ENCODE peak calls at places on chromosomes 11 and 22, in four cellular contexts. E is neural crest cell, V is left ventricle myocardium inferior, Q is cardiac fibroblast. Y is an unnamed sample.

GRCh38 chr11:102457865-102458264 is 5.3 kb upstream of the TMEM123 start:
- DNase-seq in V (no peak), Q (no peak), E (no peak), Y (peak)

GRCh38 chr11:102920118-102920684 is 35.3 kb downstream of the MMP13 start:
- DNase-seq in V (no peak), Q (no peak), E (no peak), Y (no peak)

GRCh38 chr11:79864882-79865281 is 424.1 kb upstream of the TENM4 start:
- DNase-seq in V (no peak), Q (no peak), E (no peak), Y (no peak)

GRCh38 chr11:7688238-7688826 is 15.0 kb upstream of the CYB5R2 start:
- DNase-seq in Q (peak), V (no peak), E (no peak), Y (peak)

GRCh38 chr11:93858376-93858775 is 8.0 kb upstream of the VSTM5 start:
- DNase-seq in E (no peak), Q (no peak), V (no peak), Y (no peak)

GRCh38 chr22:27757928-27758525 is 43.5 kb downstream of the MN1 start:
- DNase-seq in E (no peak), Q (no peak), V (no peak), Y (no peak)

GRCh38 chr11:32706985-32707736 is 87.3 kb downstream of the CCDC73 start:
- DNase-seq in Q (peak), V (no peak), E (no peak), Y (peak)

GRCh38 chr11:133718238-133718637 is 127.1 kb downstream of the SPATA19 start:
- DNase-seq in Q (no peak), E (no peak), V (no peak), Y (no peak)

GRCh38 chr11:63537293-63538101 is 889 bp downstream of the PLAAT4 start:
- DNase-seq in E (no peak), V (peak), Q (peak), Y (no peak)

GRCh38 chr11:114193730-114194674 is 102.2 kb upstream of the NNMT start:
- DNase-seq in E (no peak), V (no peak), Q (no peak), Y (peak)

GRCh38 chr11:125389339-125390166 is 106.5 kb downstream of the FEZ1 start:
- DNase-seq in Q (no peak), E (no peak), V (no peak), Y (no peak)

GRCh38 chr11:92667446-92668165 is 301.8 kb upstream of the MTNR1B start:
- DNase-seq in Q (no peak), E (peak), V (no peak), Y (no peak)

GRCh38 chr22:48893288-48894063 is 934.2 kb downstream of the BRD1 start:
- DNase-seq in V (no peak), E (no peak), Q (no peak), Y (no peak)

GRCh38 chr11:133833101-133833898 is 12.0 kb downstream of the SPATA19 start:
- DNase-seq in Q (no peak), E (no peak), V (no peak), Y (no peak)

GRCh38 chr11:11387906-11388305 is 34.9 kb upstream of the CSNK2A3 start:
- DNase-seq in V (no peak), E (no peak), Q (no peak), Y (no peak)

DNA sequence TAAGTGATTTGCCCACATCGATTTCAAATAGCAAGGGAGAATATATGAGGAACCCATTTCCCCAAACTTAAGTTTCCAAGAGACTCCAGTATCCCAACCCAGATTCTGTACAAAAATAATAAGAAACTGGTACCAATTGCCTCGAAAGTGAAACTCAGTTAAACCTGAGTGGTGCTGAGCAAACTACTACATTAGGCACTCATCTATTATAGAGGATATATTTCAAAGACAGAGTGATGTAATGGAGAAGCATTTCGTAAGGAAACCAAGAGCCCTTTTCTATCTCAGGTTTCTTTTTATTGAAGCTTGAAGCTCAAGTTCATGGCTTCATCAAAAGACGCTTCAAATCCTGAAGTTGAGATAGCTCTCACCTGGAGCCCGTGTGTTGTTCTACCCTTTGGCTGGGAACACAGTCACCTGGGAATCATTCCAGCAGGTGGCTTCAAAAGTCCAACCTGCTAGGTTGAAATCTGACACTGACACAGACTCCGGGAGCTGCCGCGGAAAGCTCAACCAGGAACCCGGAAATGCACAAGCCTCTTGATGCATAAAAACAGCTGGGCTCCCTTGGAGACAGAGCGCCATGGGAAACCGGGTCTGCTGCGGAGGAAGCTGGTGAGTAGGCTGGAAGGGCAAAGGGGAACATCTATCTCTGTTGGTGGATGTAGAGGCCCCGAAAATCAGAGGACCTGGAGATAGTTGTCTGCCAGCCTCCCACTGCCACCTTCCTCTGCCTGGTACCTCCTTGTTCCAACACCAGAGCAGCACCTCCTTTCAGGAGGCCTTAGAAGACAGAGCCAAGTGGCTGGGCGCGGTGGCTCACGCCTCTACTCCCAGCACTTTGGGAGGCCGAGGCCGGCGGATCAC is at the start of gene C11orf52:
- DNase-seq in V (no peak), E (no peak), Q (peak), Y (peak)
- TF ChIP-seq CTCF in V (no peak), E (no peak), Q (no peak), Y (no peak)

DNA sequence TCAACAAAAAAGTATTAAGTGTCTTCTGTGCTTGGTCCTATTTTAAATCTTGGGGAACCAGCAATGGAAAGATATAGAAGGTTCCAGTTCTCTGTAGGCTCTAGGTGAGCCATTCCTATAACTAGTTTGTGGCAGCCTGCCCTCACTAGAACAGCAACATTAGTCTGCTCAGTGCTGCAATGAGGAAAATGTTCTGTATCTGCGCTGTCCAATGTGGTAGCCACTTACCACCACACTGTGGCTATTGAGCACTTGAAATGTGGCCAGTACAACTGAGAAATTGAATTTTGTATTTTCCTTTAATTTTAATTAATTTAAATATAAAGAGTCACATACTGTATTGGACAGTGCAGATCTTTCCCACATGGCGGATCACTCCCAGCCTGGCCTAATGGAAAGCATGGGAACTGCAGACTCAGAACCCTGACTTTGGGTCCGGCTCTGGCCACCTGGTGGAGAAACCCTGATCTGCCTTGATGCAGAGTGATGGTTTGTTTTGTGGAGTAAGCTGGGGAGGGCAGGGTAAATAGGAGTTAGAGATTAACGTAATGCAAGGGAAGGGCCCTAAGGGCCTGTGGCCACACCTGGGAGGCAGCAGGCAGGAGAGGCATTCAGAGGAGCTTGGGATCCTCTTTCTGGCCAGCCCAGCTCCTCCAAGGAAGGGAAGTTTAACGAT is 101.0 kb downstream of the ME3 start:
- DNase-seq in Q (no peak), V (no peak), E (peak), Y (peak)
- TF ChIP-seq CTCF in Q (peak), V (peak), E (peak), Y (peak)

GRCh38 chr11:34457607-34458006 is 18.9 kb downstream of the CAT start:
- DNase-seq in V (no peak), E (no peak), Q (no peak), Y (no peak)

GRCh38 chr11:34459507-34460162 is 20.9 kb downstream of the CAT start:
- DNase-seq in Q (no peak), V (no peak), E (no peak), Y (no peak)

GRCh38 chr11:34461215-34461614 is 22.5 kb downstream of the CAT start:
- DNase-seq in V (no peak), Q (no peak), E (no peak), Y (no peak)

GRCh38 chr11:34458566-34458965 is 19.8 kb downstream of the CAT start:
- DNase-seq in V (no peak), E (no peak), Q (peak), Y (no peak)

GRCh38 chr11:34460335-34460734 is 21.6 kb downstream of the CAT start:
- DNase-seq in V (no peak), E (no peak), Q (no peak), Y (no peak)
- TF ChIP-seq CTCF in V (no peak), E (no peak), Q (no peak), Y (no peak)

DNA sequence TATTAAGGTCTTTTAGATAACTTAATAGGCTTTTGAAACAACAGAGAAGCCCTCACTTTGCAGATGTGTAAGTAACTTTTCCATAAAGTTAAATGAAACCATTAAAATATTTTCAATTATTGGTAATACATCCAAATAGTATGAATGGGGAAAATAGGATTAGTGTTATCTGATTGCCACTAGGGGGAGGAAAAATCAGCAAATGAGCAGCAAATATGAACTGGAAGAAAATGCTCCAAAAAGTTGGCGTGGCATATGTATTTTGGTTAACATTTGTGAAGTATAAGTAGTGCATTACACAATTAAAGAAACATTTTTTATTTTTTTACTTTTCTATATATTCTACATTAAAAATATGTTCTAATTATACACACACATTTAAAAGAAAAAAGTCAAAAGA is 259.8 kb upstream of the ANO5 start:
- DNase-seq in E (no peak), V (no peak), Q (peak), Y (peak)
- TF ChIP-seq CTCF in E (peak), V (peak), Q (peak), Y (no peak)

DNA sequence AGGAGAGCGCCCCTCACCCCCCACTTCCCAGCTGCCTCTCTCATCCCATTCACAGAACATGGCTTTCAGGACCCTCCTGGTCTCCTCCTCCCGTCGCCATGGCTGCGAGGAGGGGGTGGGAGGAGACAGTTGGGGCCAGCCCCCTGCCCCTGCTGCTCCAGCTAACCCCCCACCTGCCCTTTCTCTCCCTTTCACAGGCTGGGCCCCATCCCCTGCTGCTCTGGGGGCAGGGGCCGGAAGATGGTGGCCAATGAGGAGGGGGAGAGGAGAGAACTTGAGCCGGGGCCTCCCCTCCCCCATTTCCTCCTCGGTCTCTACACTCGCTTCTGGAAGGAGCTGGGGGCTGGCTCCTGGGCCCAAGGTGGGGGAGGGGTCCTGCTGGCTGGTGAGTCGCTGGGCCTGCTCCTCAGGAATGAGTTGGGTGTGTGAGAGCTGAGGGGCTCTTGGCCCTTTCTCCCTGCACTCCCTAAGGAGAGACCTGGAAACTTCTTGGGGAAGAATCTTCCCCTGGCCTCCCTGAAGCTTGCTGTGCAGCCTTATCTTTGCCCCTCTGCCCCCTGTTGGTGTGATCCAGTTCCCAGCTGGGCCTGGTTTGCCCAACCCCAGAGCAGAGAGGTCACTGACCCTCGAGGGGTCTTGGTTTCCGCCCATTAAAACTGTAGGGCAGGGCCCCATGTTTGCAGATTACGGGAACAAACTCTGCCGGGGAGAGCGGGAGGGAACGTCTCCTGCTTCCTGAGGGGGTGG is 10.2 kb downstream of the YPEL4 start:
- DNase-seq in V (no peak), Q (no peak), E (peak), Y (no peak)
- TF ChIP-seq CTCF in V (no peak), Q (no peak), E (peak), Y (no peak)

DNA sequence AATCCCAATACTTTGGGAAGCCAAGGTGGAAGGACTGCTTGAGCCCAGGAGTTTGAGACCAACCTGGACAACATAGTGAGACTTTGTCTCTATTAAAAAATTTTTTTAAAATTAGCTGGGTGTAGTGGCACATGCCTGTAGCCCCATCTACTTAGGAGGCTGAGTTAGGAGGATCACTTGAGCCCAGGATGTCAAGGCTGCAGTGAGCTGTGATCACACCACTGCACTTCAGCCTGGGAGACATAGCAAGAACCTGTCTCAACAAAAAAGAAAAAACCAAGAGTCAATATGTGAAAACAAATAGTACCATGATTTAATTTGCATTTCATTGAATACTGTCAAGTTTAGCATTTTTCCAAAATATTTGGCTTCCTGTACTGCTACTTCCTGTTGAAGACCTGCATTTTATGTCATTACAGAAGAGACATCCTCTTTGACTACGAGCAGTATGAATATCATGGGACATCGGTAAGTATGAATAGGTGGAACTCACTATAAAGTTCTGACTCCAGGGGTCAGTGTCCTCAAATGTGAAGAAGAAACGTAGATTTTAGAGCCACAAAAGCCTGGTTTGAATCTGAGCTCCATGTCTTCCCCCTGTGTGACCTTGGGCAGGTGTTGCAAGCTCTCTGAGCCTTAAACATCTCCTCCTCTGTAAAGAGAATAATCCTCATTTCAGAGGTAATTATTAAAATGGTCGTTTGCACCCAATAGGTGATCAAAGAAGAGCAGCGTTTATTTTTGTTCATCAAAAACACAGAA is 16.0 kb downstream of the CDC45 start:
- DNase-seq in Q (peak), V (no peak), E (no peak), Y (peak)
- TF ChIP-seq CTCF in Q (peak), V (peak), E (peak), Y (peak)

GRCh38 chr11:706957-707816 is 1.2 kb downstream of the EPS8L2 start:
- DNase-seq in V (no peak), Q (peak), E (no peak), Y (peak)
- TF ChIP-seq CTCF in V (no peak), Q (no peak), E (peak), Y (no peak)

Y was measured in MCF 10A.